ENCODE peak calls at places on chromosomes 3 and 15, in six cellular contexts. One of them, this sample, is unnamed.

GRCh38 chr3:5071061-5071460 is 51.0 kb upstream of the ARL8B start:
- DNase-seq in nucleus accumbens: no peak
- DNase-seq in NCI-H526: no peak
- DNase-seq in AG10803: peak
- DNase-seq in endothelial cell: no peak
- DNase-seq in aorta: no peak
- DNase-seq in this sample: no peak

GRCh38 chr3:32296251-32297204 is 58.0 kb downstream of the CMTM8 start:
- DNase-seq in AG10803: peak
- DNase-seq in nucleus accumbens: peak
- DNase-seq in aorta: peak
- DNase-seq in NCI-H526: peak
- DNase-seq in endothelial cell: peak
- DNase-seq in this sample: no peak

GRCh38 chr15:60933914-60934885 is 294.9 kb downstream of the RORA start:
- DNase-seq in AG10803: peak
- DNase-seq in nucleus accumbens: no peak
- DNase-seq in NCI-H526: peak
- DNase-seq in aorta: no peak
- DNase-seq in endothelial cell: no peak
- DNase-seq in this sample: no peak

GRCh38 chr3:127175272-127175671 is 17.7 kb upstream of the PRR23E start:
- DNase-seq in NCI-H526: no peak
- DNase-seq in AG10803: no peak
- DNase-seq in aorta: no peak
- DNase-seq in nucleus accumbens: no peak
- DNase-seq in endothelial cell: no peak
- DNase-seq in this sample: no peak

GRCh38 chr3:112778298-112779008 is 68.2 kb downstream of the CD200R1L start:
- DNase-seq in AG10803: peak
- DNase-seq in aorta: no peak
- DNase-seq in NCI-H526: no peak
- DNase-seq in nucleus accumbens: no peak
- DNase-seq in endothelial cell: no peak
- DNase-seq in this sample: no peak

GRCh38 chr3:157335677-157336076 is 101.0 kb upstream of the PTX3 start:
- DNase-seq in nucleus accumbens: no peak
- DNase-seq in AG10803: peak
- DNase-seq in aorta: no peak
- DNase-seq in NCI-H526: peak
- DNase-seq in endothelial cell: peak
- DNase-seq in this sample: no peak

GRCh38 chr3:11574981-11575669 is 68.6 kb downstream of the VGLL4 start:
- DNase-seq in aorta: no peak
- DNase-seq in endothelial cell: no peak
- DNase-seq in NCI-H526: no peak
- DNase-seq in AG10803: no peak
- DNase-seq in nucleus accumbens: no peak
- DNase-seq in this sample: no peak

GRCh38 chr3:48553886-48554845 is 2.4 kb downstream of the PFKFB4 start:
- DNase-seq in NCI-H526: no peak
- DNase-seq in endothelial cell: no peak
- DNase-seq in AG10803: no peak
- DNase-seq in nucleus accumbens: no peak
- DNase-seq in aorta: no peak
- DNase-seq in this sample: no peak